ENCODE peak calls at places on chromosome 22, in four cellular contexts. One of them, this sample, is unnamed.

GRCh38 chr22:45344339-45344738 is 34.6 kb downstream of the FAM118A start:
- DNase-seq in activated CD8-positive, alpha-beta T cell treated with anti-CD3 and anti-CD28 coated beads for 36 hours: no peak
- DNase-seq in osteocyte: no peak
- DNase-seq in mammary epithelial cell: no peak
- DNase-seq in this sample: peak

GRCh38 chr22:46660604-46661201 is 40.5 kb downstream of the GRAMD4 start:
- DNase-seq in mammary epithelial cell: peak
- DNase-seq in activated CD8-positive, alpha-beta T cell treated with anti-CD3 and anti-CD28 coated beads for 36 hours: no peak
- DNase-seq in osteocyte: no peak
- DNase-seq in this sample: no peak

GRCh38 chr22:36184433-36185035 is 17.1 kb downstream of the APOL4 start:
- DNase-seq in activated CD8-positive, alpha-beta T cell treated with anti-CD3 and anti-CD28 coated beads for 36 hours: no peak
- DNase-seq in osteocyte: no peak
- DNase-seq in mammary epithelial cell: no peak
- DNase-seq in this sample: peak

GRCh38 chr22:36069368-36069767 is 40.7 kb upstream of the RBFOX2 start:
- DNase-seq in activated CD8-positive, alpha-beta T cell treated with anti-CD3 and anti-CD28 coated beads for 36 hours: no peak
- DNase-seq in osteocyte: no peak
- DNase-seq in mammary epithelial cell: no peak
- DNase-seq in this sample: no peak

GRCh38 chr22:45577746-45578523 is 75.3 kb downstream of the FBLN1 start:
- DNase-seq in mammary epithelial cell: peak
- DNase-seq in activated CD8-positive, alpha-beta T cell treated with anti-CD3 and anti-CD28 coated beads for 36 hours: peak
- DNase-seq in osteocyte: peak
- DNase-seq in this sample: peak

GRCh38 chr22:25360411-25360810 is 141.0 kb downstream of the CRYBB2 start:
- DNase-seq in osteocyte: no peak
- DNase-seq in mammary epithelial cell: no peak
- DNase-seq in activated CD8-positive, alpha-beta T cell treated with anti-CD3 and anti-CD28 coated beads for 36 hours: no peak
- DNase-seq in this sample: no peak

GRCh38 chr22:47205562-47205961 is 443.1 kb downstream of the TBC1D22A start:
- DNase-seq in osteocyte: peak
- DNase-seq in activated CD8-positive, alpha-beta T cell treated with anti-CD3 and anti-CD28 coated beads for 36 hours: no peak
- DNase-seq in mammary epithelial cell: no peak
- DNase-seq in this sample: no peak

GRCh38 chr22:43992331-43992821 is 31.7 kb upstream of the PARVB start:
- DNase-seq in mammary epithelial cell: no peak
- DNase-seq in osteocyte: no peak
- DNase-seq in activated CD8-positive, alpha-beta T cell treated with anti-CD3 and anti-CD28 coated beads for 36 hours: no peak
- DNase-seq in this sample: no peak

GRCh38 chr22:44758354-44758969 is 6.1 kb downstream of the ARHGAP8 start:
- DNase-seq in mammary epithelial cell: peak
- DNase-seq in osteocyte: no peak
- DNase-seq in activated CD8-positive, alpha-beta T cell treated with anti-CD3 and anti-CD28 coated beads for 36 hours: no peak
- DNase-seq in this sample: peak

GRCh38 chr22:45579306-45579705 is 76.6 kb downstream of the FBLN1 start:
- DNase-seq in osteocyte: no peak
- DNase-seq in activated CD8-positive, alpha-beta T cell treated with anti-CD3 and anti-CD28 coated beads for 36 hours: no peak
- DNase-seq in mammary epithelial cell: no peak
- DNase-seq in this sample: no peak

GRCh38 chr22:26285632-26286031 is 116.4 kb downstream of the SEZ6L start:
- DNase-seq in activated CD8-positive, alpha-beta T cell treated with anti-CD3 and anti-CD28 coated beads for 36 hours: no peak
- DNase-seq in osteocyte: no peak
- DNase-seq in mammary epithelial cell: no peak
- DNase-seq in this sample: no peak

GRCh38 chr22:37063436-37064420 is 12.2 kb downstream of the KCTD17 start:
- DNase-seq in mammary epithelial cell: no peak
- DNase-seq in osteocyte: no peak
- DNase-seq in activated CD8-positive, alpha-beta T cell treated with anti-CD3 and anti-CD28 coated beads for 36 hours: peak
- DNase-seq in this sample: no peak

GRCh38 chr22:45212306-45212709 is 28.4 kb downstream of the KIAA0930 start:
- DNase-seq in mammary epithelial cell: peak
- DNase-seq in activated CD8-positive, alpha-beta T cell treated with anti-CD3 and anti-CD28 coated beads for 36 hours: no peak
- DNase-seq in osteocyte: peak
- DNase-seq in this sample: peak

GRCh38 chr22:32804036-32804435 is 2.5 kb downstream of the TIMP3 start:
- DNase-seq in activated CD8-positive, alpha-beta T cell treated with anti-CD3 and anti-CD28 coated beads for 36 hours: no peak
- DNase-seq in osteocyte: no peak
- DNase-seq in mammary epithelial cell: peak
- DNase-seq in this sample: peak
- TF ChIP-seq CTCF in activated CD8-positive, alpha-beta T cell treated with anti-CD3 and anti-CD28 coated beads for 36 hours: no peak
- TF ChIP-seq CTCF in osteocyte: no peak
- TF ChIP-seq CTCF in mammary epithelial cell: no peak
- TF ChIP-seq CTCF in this sample: no peak

GRCh38 chr22:31036671-31037550 is 44.2 kb upstream of the SMTN start:
- DNase-seq in activated CD8-positive, alpha-beta T cell treated with anti-CD3 and anti-CD28 coated beads for 36 hours: no peak
- DNase-seq in osteocyte: no peak
- DNase-seq in mammary epithelial cell: peak
- DNase-seq in this sample: no peak
- TF ChIP-seq CTCF in activated CD8-positive, alpha-beta T cell treated with anti-CD3 and anti-CD28 coated beads for 36 hours: no peak
- TF ChIP-seq CTCF in osteocyte: no peak
- TF ChIP-seq CTCF in mammary epithelial cell: peak
- TF ChIP-seq CTCF in this sample: no peak

GRCh38 chr22:42901790-42902508 is 44.9 kb upstream of the ARFGAP3 start:
- DNase-seq in mammary epithelial cell: no peak
- DNase-seq in osteocyte: no peak
- DNase-seq in activated CD8-positive, alpha-beta T cell treated with anti-CD3 and anti-CD28 coated beads for 36 hours: no peak
- DNase-seq in this sample: no peak
- TF ChIP-seq CTCF in mammary epithelial cell: peak
- TF ChIP-seq CTCF in osteocyte: peak
- TF ChIP-seq CTCF in activated CD8-positive, alpha-beta T cell treated with anti-CD3 and anti-CD28 coated beads for 36 hours: peak
- TF ChIP-seq CTCF in this sample: peak

GRCh38 chr22:31107206-31108118 is at the start of gene SELENOM:
- DNase-seq in osteocyte: peak
- DNase-seq in mammary epithelial cell: peak
- DNase-seq in activated CD8-positive, alpha-beta T cell treated with anti-CD3 and anti-CD28 coated beads for 36 hours: peak
- DNase-seq in this sample: peak

GRCh38 chr22:31104869-31105268 is 2.5 kb downstream of the SELENOM start:
- DNase-seq in mammary epithelial cell: no peak
- DNase-seq in activated CD8-positive, alpha-beta T cell treated with anti-CD3 and anti-CD28 coated beads for 36 hours: peak
- DNase-seq in osteocyte: no peak
- DNase-seq in this sample: no peak

GRCh38 chr22:31106651-31107205 is 640 bp downstream of the SELENOM start:
- DNase-seq in osteocyte: no peak
- DNase-seq in mammary epithelial cell: peak
- DNase-seq in activated CD8-positive, alpha-beta T cell treated with anti-CD3 and anti-CD28 coated beads for 36 hours: no peak
- DNase-seq in this sample: peak

GRCh38 chr22:31105282-31105929 is 2.0 kb downstream of the SELENOM start:
- DNase-seq in mammary epithelial cell: peak
- DNase-seq in activated CD8-positive, alpha-beta T cell treated with anti-CD3 and anti-CD28 coated beads for 36 hours: no peak
- DNase-seq in osteocyte: no peak
- DNase-seq in this sample: no peak

DNA sequence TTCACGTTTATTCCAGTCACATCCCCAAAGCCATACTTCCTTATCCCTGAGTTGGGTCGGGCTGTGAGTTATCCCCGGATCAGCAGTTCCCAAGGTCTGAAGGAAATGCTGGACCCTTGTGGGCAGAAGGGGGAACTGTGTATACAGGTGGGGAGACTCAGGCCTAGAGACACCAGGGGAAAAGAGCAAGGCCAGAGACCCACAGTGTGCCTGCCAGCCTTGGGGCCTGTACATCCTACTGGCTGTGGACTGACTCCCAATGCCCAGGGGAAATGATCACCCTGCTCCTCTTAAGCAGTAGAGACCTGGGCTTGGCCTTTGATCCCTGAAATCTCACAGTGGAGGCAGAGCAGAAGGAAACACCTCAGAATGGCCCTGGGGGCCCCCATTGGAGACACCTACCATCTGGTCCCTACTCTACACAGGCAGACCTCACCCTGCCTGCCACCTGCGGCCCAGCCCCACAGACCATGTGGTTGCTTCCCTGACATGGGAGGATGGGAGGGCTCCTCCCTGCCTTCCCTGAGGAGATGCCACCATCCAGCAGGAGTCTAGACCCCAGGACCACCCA is 1.3 kb downstream of the SELENOM start:
- DNase-seq in activated CD8-positive, alpha-beta T cell treated with anti-CD3 and anti-CD28 coated beads for 36 hours: no peak
- DNase-seq in osteocyte: no peak
- DNase-seq in mammary epithelial cell: no peak
- DNase-seq in this sample: no peak
- TF ChIP-seq CTCF in activated CD8-positive, alpha-beta T cell treated with anti-CD3 and anti-CD28 coated beads for 36 hours: no peak
- TF ChIP-seq CTCF in osteocyte: no peak
- TF ChIP-seq CTCF in mammary epithelial cell: peak
- TF ChIP-seq CTCF in this sample: peak

GRCh38 chr22:49317369-49317768 is 510.3 kb downstream of the BRD1 start:
- DNase-seq in mammary epithelial cell: no peak
- DNase-seq in osteocyte: no peak
- DNase-seq in activated CD8-positive, alpha-beta T cell treated with anti-CD3 and anti-CD28 coated beads for 36 hours: no peak
- DNase-seq in this sample: no peak
- TF ChIP-seq CTCF in mammary epithelial cell: no peak
- TF ChIP-seq CTCF in osteocyte: peak
- TF ChIP-seq CTCF in activated CD8-positive, alpha-beta T cell treated with anti-CD3 and anti-CD28 coated beads for 36 hours: no peak
- TF ChIP-seq CTCF in this sample: no peak

GRCh38 chr22:41532908-41533825 is 11.1 kb downstream of the POLR3H start:
- DNase-seq in activated CD8-positive, alpha-beta T cell treated with anti-CD3 and anti-CD28 coated beads for 36 hours: peak
- DNase-seq in osteocyte: peak
- DNase-seq in mammary epithelial cell: no peak
- DNase-seq in this sample: peak
- TF ChIP-seq CTCF in activated CD8-positive, alpha-beta T cell treated with anti-CD3 and anti-CD28 coated beads for 36 hours: peak
- TF ChIP-seq CTCF in osteocyte: peak
- TF ChIP-seq CTCF in mammary epithelial cell: peak
- TF ChIP-seq CTCF in this sample: peak

DNA sequence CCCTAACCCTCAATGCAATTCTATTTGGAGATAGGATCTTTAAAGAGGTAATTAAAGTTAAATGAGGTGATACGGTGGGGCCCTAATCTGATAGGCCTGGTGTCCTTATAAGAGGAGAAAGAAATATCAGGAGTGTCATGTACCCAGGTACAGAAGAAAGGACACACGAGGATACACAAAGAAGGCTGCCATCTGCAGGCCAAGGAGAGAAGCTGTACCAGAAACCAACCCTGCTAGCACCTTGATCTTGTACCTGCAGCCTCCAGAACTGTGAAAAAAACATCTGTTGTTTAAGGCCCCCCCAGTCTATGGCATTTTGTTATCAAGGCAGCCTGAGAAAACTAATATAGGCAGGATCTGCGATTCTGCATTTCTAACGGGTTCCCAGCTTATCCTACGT is 44.2 kb downstream of the FBXO7 start:
- DNase-seq in activated CD8-positive, alpha-beta T cell treated with anti-CD3 and anti-CD28 coated beads for 36 hours: peak
- DNase-seq in osteocyte: no peak
- DNase-seq in mammary epithelial cell: no peak
- DNase-seq in this sample: no peak
- TF ChIP-seq CTCF in activated CD8-positive, alpha-beta T cell treated with anti-CD3 and anti-CD28 coated beads for 36 hours: peak
- TF ChIP-seq CTCF in osteocyte: no peak
- TF ChIP-seq CTCF in mammary epithelial cell: peak
- TF ChIP-seq CTCF in this sample: peak

This sample was measured in fibroblast of pulmonary artery.